ENCODE peak calls at places on chromosomes 6 and 20, in six cellular contexts. One of them, this sample, is unnamed.

GRCh38 chr20:46139243-46139889 is 21.3 kb downstream of the CD40 start:
- DNase-seq in uterus: no peak
- DNase-seq in IMR-90: no peak
- DNase-seq in ovary: no peak
- DNase-seq in gastrocnemius medialis: no peak
- DNase-seq in A549: no peak
- DNase-seq in this sample: no peak

GRCh38 chr6:44268095-44268628 is 2.1 kb upstream of the TMEM151B start:
- DNase-seq in ovary: no peak
- DNase-seq in A549: peak; percentile 37
- DNase-seq in IMR-90: peak; percentile 46
- DNase-seq in gastrocnemius medialis: no peak
- DNase-seq in uterus: peak; percentile 28
- DNase-seq in this sample: peak; percentile 43

GRCh38 chr20:56372850-56373249 is 14.1 kb downstream of the FAM210B start:
- DNase-seq in A549: no peak
- DNase-seq in ovary: no peak
- DNase-seq in IMR-90: no peak
- DNase-seq in gastrocnemius medialis: no peak
- DNase-seq in uterus: no peak
- DNase-seq in this sample: no peak

GRCh38 chr6:166313255-166314070 is 5.3 kb upstream of the PRR18 start:
- DNase-seq in ovary: no peak
- DNase-seq in A549: peak; percentile 31
- DNase-seq in IMR-90: peak; percentile 45
- DNase-seq in gastrocnemius medialis: no peak
- DNase-seq in uterus: no peak
- DNase-seq in this sample: no peak

GRCh38 chr6:10838794-10839333 is 525 bp upstream of the MAK start:
- DNase-seq in uterus: no peak
- DNase-seq in IMR-90: no peak
- DNase-seq in ovary: no peak
- DNase-seq in gastrocnemius medialis: no peak
- DNase-seq in A549: no peak
- DNase-seq in this sample: no peak

GRCh38 chr20:23257106-23257761 is 93.4 kb upstream of the NXT1 start:
- DNase-seq in uterus: no peak
- DNase-seq in ovary: no peak
- DNase-seq in IMR-90: peak; percentile 27
- DNase-seq in gastrocnemius medialis: no peak
- DNase-seq in A549: no peak
- DNase-seq in this sample: no peak

GRCh38 chr20:44309763-44310663 is 989 bp downstream of the FITM2 start:
- DNase-seq in ovary: peak; percentile 37
- DNase-seq in A549: no peak
- DNase-seq in gastrocnemius medialis: peak; percentile 10
- DNase-seq in uterus: peak; percentile 40
- DNase-seq in IMR-90: peak; percentile 58
- DNase-seq in this sample: no peak

GRCh38 chr6:5681480-5681879 is 325.2 kb downstream of the NRN1 start:
- DNase-seq in IMR-90: no peak
- DNase-seq in ovary: no peak
- DNase-seq in uterus: no peak
- DNase-seq in gastrocnemius medialis: no peak
- DNase-seq in A549: no peak
- DNase-seq in this sample: no peak

GRCh38 chr6:36198986-36199385 is 2.4 kb downstream of the BRPF3 start:
- DNase-seq in IMR-90: no peak
- DNase-seq in uterus: no peak
- DNase-seq in gastrocnemius medialis: no peak
- DNase-seq in A549: no peak
- DNase-seq in ovary: no peak
- DNase-seq in this sample: no peak

GRCh38 chr6:36197739-36198221 is 1.2 kb downstream of the BRPF3 start:
- DNase-seq in A549: no peak
- DNase-seq in ovary: no peak
- DNase-seq in IMR-90: no peak
- DNase-seq in gastrocnemius medialis: no peak
- DNase-seq in uterus: peak; percentile 24
- DNase-seq in this sample: no peak

GRCh38 chr6:36196049-36196879 is at the start of gene BRPF3:
- DNase-seq in gastrocnemius medialis: peak; percentile 58
- DNase-seq in uterus: peak; percentile 84
- DNase-seq in A549: peak; percentile 53
- DNase-seq in IMR-90: peak; percentile 67
- DNase-seq in ovary: peak; percentile 86
- DNase-seq in this sample: peak; percentile 77

GRCh38 chr6:36195471-36196048 is 984 bp upstream of the BRPF3 start:
- DNase-seq in ovary: no peak
- DNase-seq in IMR-90: no peak
- DNase-seq in A549: no peak
- DNase-seq in gastrocnemius medialis: no peak
- DNase-seq in uterus: no peak
- DNase-seq in this sample: no peak

DNA sequence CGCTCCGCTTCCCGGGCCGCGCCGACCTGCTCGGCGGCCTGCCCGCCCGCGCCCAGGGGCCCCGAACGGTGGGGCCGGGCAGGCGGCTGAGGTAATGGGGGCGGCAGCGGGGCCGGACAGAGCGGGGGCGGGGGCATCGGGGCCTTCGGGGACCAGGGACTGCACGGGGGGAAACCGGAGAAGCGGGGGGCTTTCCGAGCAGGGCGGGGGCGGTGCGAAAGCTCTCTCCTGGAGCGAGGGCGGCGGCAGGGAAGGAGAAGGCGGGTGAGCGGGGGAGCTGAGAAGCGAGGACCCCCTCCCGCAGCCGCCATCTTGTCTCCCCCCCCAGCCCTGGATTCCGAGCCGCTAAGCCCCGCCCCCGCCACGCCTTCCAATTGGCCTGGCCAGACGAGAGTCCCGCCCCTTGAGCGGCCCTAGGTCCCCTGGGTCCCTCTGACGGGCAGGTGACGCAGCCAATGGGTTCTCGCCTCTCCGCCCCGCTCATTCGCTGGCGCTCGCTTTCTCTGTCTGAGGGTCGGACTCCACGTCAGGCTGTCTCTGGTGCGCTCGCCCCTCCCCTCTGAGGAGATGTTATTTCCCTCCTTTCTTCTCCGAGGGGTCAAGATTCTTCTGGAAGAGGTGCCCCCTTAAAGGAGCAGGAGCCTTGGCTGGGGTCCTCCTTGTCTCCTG is 470 bp downstream of the BRPF3 start:
- DNase-seq in A549: peak; percentile 92
- DNase-seq in IMR-90: peak; percentile 96
- DNase-seq in gastrocnemius medialis: peak; percentile 98
- DNase-seq in uterus: peak; percentile 99
- DNase-seq in ovary: peak; percentile 99
- DNase-seq in this sample: peak; percentile 98
- TF ChIP-seq POLR2A in A549: peak; percentile 31
- TF ChIP-seq POLR2A in IMR-90: peak; percentile 57
- TF ChIP-seq POLR2A in gastrocnemius medialis: peak; percentile 80
- TF ChIP-seq POLR2A in uterus: peak; percentile 88
- TF ChIP-seq POLR2A in ovary: peak; percentile 70
- TF ChIP-seq POLR2A in this sample: peak; percentile 61

DNA sequence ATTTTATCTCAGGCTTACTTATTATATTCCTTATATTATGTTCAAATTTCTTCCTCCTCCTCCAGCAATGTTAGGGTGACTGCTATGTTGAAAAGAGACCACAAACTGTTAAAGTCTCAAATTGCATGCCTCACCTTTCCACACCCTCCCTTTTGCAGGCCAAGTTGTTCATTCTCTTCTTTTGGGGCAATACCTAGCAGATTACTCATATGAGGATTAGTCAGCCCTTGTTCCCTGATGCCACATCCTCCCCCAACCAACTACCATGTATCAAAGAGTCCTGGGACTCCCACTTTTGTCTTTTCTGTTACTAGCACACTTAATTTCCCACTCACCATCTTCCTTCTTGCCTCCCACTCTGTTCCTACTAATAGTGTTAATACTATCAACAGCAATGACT is 434.7 kb downstream of the BCKDHB start:
- DNase-seq in uterus: no peak
- DNase-seq in A549: no peak
- DNase-seq in IMR-90: peak; percentile 85
- DNase-seq in ovary: no peak
- DNase-seq in gastrocnemius medialis: no peak
- DNase-seq in this sample: no peak
- H3K4me1 ChIP-seq in uterus: no peaks in the 10 kb centered on the region
- H3K4me1 ChIP-seq in A549: peaks cover 6% of the 10 kb centered on the region
- H3K4me1 ChIP-seq in IMR-90: peaks cover 21% of the 10 kb centered on the region
- H3K4me1 ChIP-seq in ovary: no peaks in the 10 kb centered on the region
- H3K4me1 ChIP-seq in gastrocnemius medialis: no peaks in the 10 kb centered on the region
- H3K4me1 ChIP-seq in this sample: no peaks in the 10 kb centered on the region

DNA sequence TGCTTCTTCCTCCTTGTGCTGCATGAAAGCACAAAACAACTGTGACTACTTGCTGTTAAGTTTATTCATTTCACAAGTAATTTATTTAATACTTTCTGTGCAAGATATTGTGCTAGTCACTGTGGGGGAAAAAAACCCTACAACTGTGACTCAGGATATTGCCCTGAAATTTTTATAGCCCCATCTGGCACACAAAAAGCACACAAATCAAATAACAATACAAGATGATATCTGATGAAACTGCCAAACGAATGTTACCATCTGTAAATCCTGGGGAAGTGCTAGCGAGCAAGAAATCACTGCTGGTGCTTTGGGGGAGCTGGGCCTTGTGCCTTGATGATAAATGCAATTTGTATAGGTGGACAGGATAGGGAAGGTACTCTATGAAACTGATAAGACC is 115.5 kb downstream of the RTN4IP1 start:
- DNase-seq in A549: no peak
- DNase-seq in gastrocnemius medialis: no peak
- DNase-seq in IMR-90: no peak
- DNase-seq in ovary: no peak
- DNase-seq in uterus: no peak
- DNase-seq in this sample: no peak
- H3K4me3 ChIP-seq in A549: no peak overlapping the region
- H3K4me3 ChIP-seq in gastrocnemius medialis: no peak overlapping the region
- H3K4me3 ChIP-seq in IMR-90: no peak overlapping the region
- H3K4me3 ChIP-seq in ovary: no peak overlapping the region
- H3K4me3 ChIP-seq in uterus: no peak overlapping the region
- H3K4me3 ChIP-seq in this sample: peak overlapping the region; percentile 58

GRCh38 chr6:124994648-124995047 is 32.4 kb downstream of the RNF217 start:
- DNase-seq in A549: no peak
- DNase-seq in ovary: no peak
- DNase-seq in uterus: no peak
- DNase-seq in gastrocnemius medialis: peak; percentile 40
- DNase-seq in IMR-90: no peak
- DNase-seq in this sample: no peak

GRCh38 chr6:124987999-124988591 is 25.9 kb downstream of the RNF217 start:
- DNase-seq in IMR-90: no peak
- DNase-seq in gastrocnemius medialis: no peak
- DNase-seq in ovary: no peak
- DNase-seq in uterus: no peak
- DNase-seq in A549: no peak
- DNase-seq in this sample: no peak

GRCh38 chr6:124993327-124993726 is 31.1 kb downstream of the RNF217 start:
- DNase-seq in A549: no peak
- DNase-seq in uterus: no peak
- DNase-seq in gastrocnemius medialis: no peak
- DNase-seq in IMR-90: no peak
- DNase-seq in ovary: no peak
- DNase-seq in this sample: no peak

GRCh38 chr6:124989136-124989983 is 27.1 kb downstream of the RNF217 start:
- DNase-seq in A549: no peak
- DNase-seq in IMR-90: no peak
- DNase-seq in uterus: no peak
- DNase-seq in ovary: no peak
- DNase-seq in gastrocnemius medialis: no peak
- DNase-seq in this sample: no peak

DNA sequence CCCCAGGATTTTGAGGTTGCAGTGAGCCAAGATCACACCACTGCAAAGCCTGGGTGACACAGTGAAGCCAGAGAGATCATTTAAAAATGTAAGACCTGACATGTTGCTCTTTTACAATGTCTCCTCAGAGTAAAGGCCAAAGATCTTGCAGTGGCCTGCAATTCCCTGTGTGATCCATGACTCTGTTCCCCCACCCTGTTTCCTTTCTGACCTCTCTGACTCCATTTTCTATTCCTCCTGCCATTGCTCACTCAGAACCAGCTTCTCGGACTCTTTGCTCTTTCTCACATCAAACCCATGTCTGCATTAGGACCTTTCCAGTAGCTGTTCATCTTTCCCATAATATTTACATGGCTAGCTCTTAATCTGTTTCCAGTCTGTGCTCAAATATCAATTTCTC is 28.8 kb downstream of the RNF217 start:
- DNase-seq in IMR-90: no peak
- DNase-seq in gastrocnemius medialis: no peak
- DNase-seq in uterus: no peak
- DNase-seq in A549: no peak
- DNase-seq in ovary: no peak
- DNase-seq in this sample: no peak
- TF ChIP-seq POLR2A in IMR-90: no peak
- TF ChIP-seq POLR2A in gastrocnemius medialis: no peak
- TF ChIP-seq POLR2A in uterus: no peak
- TF ChIP-seq POLR2A in A549: no peak
- TF ChIP-seq POLR2A in ovary: no peak
- TF ChIP-seq POLR2A in this sample: no peak

DNA sequence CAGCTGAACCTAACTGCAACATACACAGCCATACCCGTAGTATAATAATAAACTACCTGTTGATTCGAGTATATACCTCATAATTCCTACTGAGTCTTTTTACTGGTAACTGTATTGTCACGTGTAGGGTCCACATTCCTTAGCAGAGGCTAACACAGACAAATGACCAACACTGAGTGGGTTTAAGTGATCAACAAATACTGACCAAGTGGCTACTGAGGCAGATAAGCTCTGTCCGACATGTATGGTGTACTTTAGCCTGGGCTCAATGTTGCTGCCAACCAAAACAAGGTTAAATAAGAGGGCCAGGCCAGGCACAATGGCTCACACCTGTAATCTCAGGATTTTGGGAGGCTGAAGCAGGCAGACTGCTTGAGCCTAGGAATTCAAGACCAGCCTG is 12.7 kb downstream of the ELOVL5 start:
- DNase-seq in A549: no peak
- DNase-seq in gastrocnemius medialis: no peak
- DNase-seq in uterus: no peak
- DNase-seq in IMR-90: no peak
- DNase-seq in ovary: no peak
- DNase-seq in this sample: no peak
- H3K4me1 ChIP-seq in A549: no peaks in the 10 kb centered on the region
- H3K4me1 ChIP-seq in gastrocnemius medialis: no peaks in the 10 kb centered on the region
- H3K4me1 ChIP-seq in uterus: no peaks in the 10 kb centered on the region
- H3K4me1 ChIP-seq in IMR-90: no peaks in the 10 kb centered on the region
- H3K4me1 ChIP-seq in ovary: peaks cover 5% of the 10 kb centered on the region
- H3K4me1 ChIP-seq in this sample: no peaks in the 10 kb centered on the region

GRCh38 chr6:116099036-116099435 is 1.6 kb upstream of the NT5DC1 start:
- DNase-seq in uterus: no peak
- DNase-seq in A549: no peak
- DNase-seq in gastrocnemius medialis: no peak
- DNase-seq in IMR-90: no peak
- DNase-seq in ovary: no peak
- DNase-seq in this sample: no peak
- H3K4me3 ChIP-seq in uterus: no peak overlapping the region
- H3K4me3 ChIP-seq in A549: no peak overlapping the region
- H3K4me3 ChIP-seq in gastrocnemius medialis: no peak overlapping the region
- H3K4me3 ChIP-seq in IMR-90: no peak overlapping the region
- H3K4me3 ChIP-seq in ovary: no peak overlapping the region
- H3K4me3 ChIP-seq in this sample: no peak overlapping the region